ENCODE peak calls at places on chromosomes 12 and 14, in nine cellular contexts. One of them, this sample, is unnamed.
A peak's percentile ranks its signal among the peaks of the same experiment; 100 is the strongest.

GRCh38 chr12:14578646-14579045 is 11.0 kb upstream of the PLBD1 start:
- DNase-seq in OCI-LY7: peak; percentile 79
- DNase-seq in ureter: no peak
- DNase-seq in fibroblast of mammary gland: no peak
- DNase-seq in transverse colon: no peak
- DNase-seq in stomach: no peak
- DNase-seq in midbrain: no peak
- DNase-seq in GM04503: no peak
- DNase-seq in T-helper 1 cell: no peak
- DNase-seq in this sample: no peak

GRCh38 chr14:50083467-50084337 is 32.7 kb downstream of the VCPKMT start:
- DNase-seq in OCI-LY7: no peak
- DNase-seq in ureter: no peak
- DNase-seq in fibroblast of mammary gland: no peak
- DNase-seq in transverse colon: no peak
- DNase-seq in stomach: no peak
- DNase-seq in midbrain: no peak
- DNase-seq in GM04503: no peak
- DNase-seq in T-helper 1 cell: peak; percentile 53
- DNase-seq in this sample: no peak

GRCh38 chr14:37443461-37443860 is 151.6 kb downstream of the FOXA1 start:
- DNase-seq in OCI-LY7: no peak
- DNase-seq in ureter: no peak
- DNase-seq in fibroblast of mammary gland: peak; percentile 65
- DNase-seq in transverse colon: no peak
- DNase-seq in stomach: no peak
- DNase-seq in midbrain: no peak
- DNase-seq in GM04503: peak; percentile 56
- DNase-seq in T-helper 1 cell: no peak
- DNase-seq in this sample: no peak

GRCh38 chr14:26621366-26621765 is 23.5 kb upstream of the NOVA1 start:
- DNase-seq in OCI-LY7: no peak
- DNase-seq in ureter: no peak
- DNase-seq in fibroblast of mammary gland: peak; percentile 40
- DNase-seq in transverse colon: no peak
- DNase-seq in stomach: no peak
- DNase-seq in midbrain: no peak
- DNase-seq in GM04503: no peak
- DNase-seq in T-helper 1 cell: no peak
- DNase-seq in this sample: no peak

GRCh38 chr14:90815567-90815816 is 738 bp downstream of the TTC7B start:
- DNase-seq in OCI-LY7: no peak
- DNase-seq in ureter: no peak
- DNase-seq in fibroblast of mammary gland: no peak
- DNase-seq in transverse colon: no peak
- DNase-seq in stomach: no peak
- DNase-seq in midbrain: no peak
- DNase-seq in GM04503: no peak
- DNase-seq in T-helper 1 cell: no peak
- DNase-seq in this sample: no peak

GRCh38 chr14:100383727-100384158 is 60.6 kb downstream of the SLC25A47 start:
- DNase-seq in OCI-LY7: peak; percentile 65
- DNase-seq in ureter: peak; percentile 57
- DNase-seq in fibroblast of mammary gland: peak; percentile 55
- DNase-seq in transverse colon: peak; percentile 75
- DNase-seq in stomach: peak; percentile 77
- DNase-seq in midbrain: peak; percentile 57
- DNase-seq in GM04503: no peak
- DNase-seq in T-helper 1 cell: peak; percentile 58
- DNase-seq in this sample: peak; percentile 85

GRCh38 chr14:67722293-67722692 is 20.6 kb downstream of the RDH12 start:
- DNase-seq in OCI-LY7: no peak
- DNase-seq in ureter: peak; percentile 64
- DNase-seq in fibroblast of mammary gland: peak; percentile 56
- DNase-seq in transverse colon: peak; percentile 34
- DNase-seq in stomach: peak; percentile 69
- DNase-seq in midbrain: peak; percentile 54
- DNase-seq in GM04503: no peak
- DNase-seq in T-helper 1 cell: no peak
- DNase-seq in this sample: peak; percentile 54

GRCh38 chr12:47714823-47715386 is 9.1 kb upstream of the RPAP3 start:
- DNase-seq in OCI-LY7: no peak
- DNase-seq in ureter: no peak
- DNase-seq in fibroblast of mammary gland: no peak
- DNase-seq in transverse colon: no peak
- DNase-seq in stomach: no peak
- DNase-seq in midbrain: no peak
- DNase-seq in GM04503: no peak
- DNase-seq in T-helper 1 cell: no peak
- DNase-seq in this sample: no peak

GRCh38 chr12:118219772-118220171 is 83.8 kb downstream of the PEBP1 start:
- DNase-seq in OCI-LY7: peak; percentile 35
- DNase-seq in ureter: no peak
- DNase-seq in fibroblast of mammary gland: no peak
- DNase-seq in transverse colon: no peak
- DNase-seq in stomach: no peak
- DNase-seq in midbrain: no peak
- DNase-seq in GM04503: no peak
- DNase-seq in T-helper 1 cell: no peak
- DNase-seq in this sample: peak; percentile 5

GRCh38 chr14:95313707-95314106 is 6.0 kb downstream of the CLMN start:
- DNase-seq in OCI-LY7: no peak
- DNase-seq in ureter: peak; percentile 81
- DNase-seq in fibroblast of mammary gland: peak; percentile 95
- DNase-seq in transverse colon: peak; percentile 77
- DNase-seq in stomach: peak; percentile 61
- DNase-seq in midbrain: peak; percentile 79
- DNase-seq in GM04503: peak; percentile 10
- DNase-seq in T-helper 1 cell: no peak
- DNase-seq in this sample: no peak

GRCh38 chr14:22838631-22839041 is 2.3 kb downstream of the MMP14 start:
- DNase-seq in OCI-LY7: no peak
- DNase-seq in ureter: no peak
- DNase-seq in fibroblast of mammary gland: peak; percentile 84
- DNase-seq in transverse colon: peak; percentile 25
- DNase-seq in stomach: no peak
- DNase-seq in midbrain: no peak
- DNase-seq in GM04503: no peak
- DNase-seq in T-helper 1 cell: no peak
- DNase-seq in this sample: peak; percentile 32

GRCh38 chr14:26730929-26731618 is 133.2 kb upstream of the NOVA1 start:
- DNase-seq in OCI-LY7: peak; percentile 0
- DNase-seq in ureter: no peak
- DNase-seq in fibroblast of mammary gland: peak; percentile 44
- DNase-seq in transverse colon: no peak
- DNase-seq in stomach: no peak
- DNase-seq in midbrain: no peak
- DNase-seq in GM04503: no peak
- DNase-seq in T-helper 1 cell: no peak
- DNase-seq in this sample: peak; percentile 39

GRCh38 chr14:103520657-103521437 is 1.8 kb downstream of the CKB start:
- DNase-seq in OCI-LY7: peak; percentile 48
- DNase-seq in ureter: peak; percentile 83
- DNase-seq in fibroblast of mammary gland: peak; percentile 46
- DNase-seq in transverse colon: peak; percentile 89
- DNase-seq in stomach: peak; percentile 87
- DNase-seq in midbrain: peak; percentile 81
- DNase-seq in GM04503: no peak
- DNase-seq in T-helper 1 cell: peak; percentile 65
- DNase-seq in this sample: peak; percentile 94

GRCh38 chr14:51342226-51342625 is 102.2 kb downstream of the TMX1 start:
- DNase-seq in OCI-LY7: no peak
- DNase-seq in ureter: no peak
- DNase-seq in fibroblast of mammary gland: no peak
- DNase-seq in transverse colon: no peak
- DNase-seq in stomach: no peak
- DNase-seq in midbrain: no peak
- DNase-seq in GM04503: no peak
- DNase-seq in T-helper 1 cell: no peak
- DNase-seq in this sample: no peak

GRCh38 chr14:94904636-94905035 is 134.7 kb upstream of the GSC start:
- DNase-seq in OCI-LY7: no peak
- DNase-seq in ureter: no peak
- DNase-seq in fibroblast of mammary gland: peak; percentile 7
- DNase-seq in transverse colon: no peak
- DNase-seq in stomach: no peak
- DNase-seq in midbrain: no peak
- DNase-seq in GM04503: peak; percentile 55
- DNase-seq in T-helper 1 cell: no peak
- DNase-seq in this sample: no peak

GRCh38 chr12:34292736-34293625 is 270.7 kb downstream of the ALG10 start:
- DNase-seq in OCI-LY7: no peak
- DNase-seq in ureter: no peak
- DNase-seq in fibroblast of mammary gland: no peak
- DNase-seq in transverse colon: peak; percentile 1
- DNase-seq in stomach: no peak
- DNase-seq in midbrain: no peak
- DNase-seq in GM04503: no peak
- DNase-seq in T-helper 1 cell: no peak
- DNase-seq in this sample: no peak

GRCh38 chr12:9707864-9708808 is 24.8 kb downstream of the CLECL1 start:
- DNase-seq in OCI-LY7: peak; percentile 84
- DNase-seq in ureter: no peak
- DNase-seq in fibroblast of mammary gland: peak; percentile 65
- DNase-seq in transverse colon: peak; percentile 62
- DNase-seq in stomach: peak; percentile 58
- DNase-seq in midbrain: peak; percentile 59
- DNase-seq in GM04503: no peak
- DNase-seq in T-helper 1 cell: peak; percentile 79
- DNase-seq in this sample: peak; percentile 69

GRCh38 chr12:6627598-6627997 is 8.2 kb downstream of the LPAR5 start:
- DNase-seq in OCI-LY7: peak; percentile 84
- DNase-seq in ureter: no peak
- DNase-seq in fibroblast of mammary gland: no peak
- DNase-seq in transverse colon: no peak
- DNase-seq in stomach: no peak
- DNase-seq in midbrain: no peak
- DNase-seq in GM04503: no peak
- DNase-seq in T-helper 1 cell: peak; percentile 57
- DNase-seq in this sample: no peak

GRCh38 chr12:96427269-96427729 is 27.1 kb upstream of the CDK17 start:
- DNase-seq in OCI-LY7: no peak
- DNase-seq in ureter: no peak
- DNase-seq in fibroblast of mammary gland: peak; percentile 100
- DNase-seq in transverse colon: peak; percentile 35
- DNase-seq in stomach: peak; percentile 33
- DNase-seq in midbrain: peak; percentile 14
- DNase-seq in GM04503: peak; percentile 100
- DNase-seq in T-helper 1 cell: peak; percentile 72
- DNase-seq in this sample: peak; percentile 24

GRCh38 chr12:95231190-95231589 is 13.6 kb downstream of the VEZT start:
- DNase-seq in OCI-LY7: no peak
- DNase-seq in ureter: no peak
- DNase-seq in fibroblast of mammary gland: peak; percentile 67
- DNase-seq in transverse colon: no peak
- DNase-seq in stomach: no peak
- DNase-seq in midbrain: no peak
- DNase-seq in GM04503: no peak
- DNase-seq in T-helper 1 cell: no peak
- DNase-seq in this sample: no peak

GRCh38 chr12:112303004-112303403 is 79.2 kb downstream of the HECTD4 start:
- DNase-seq in OCI-LY7: peak; percentile 30
- DNase-seq in ureter: no peak
- DNase-seq in fibroblast of mammary gland: peak; percentile 80
- DNase-seq in transverse colon: no peak
- DNase-seq in stomach: no peak
- DNase-seq in midbrain: no peak
- DNase-seq in GM04503: peak; percentile 21
- DNase-seq in T-helper 1 cell: peak; percentile 87
- DNase-seq in this sample: no peak

GRCh38 chr12:85036736-85037135 is 585 bp downstream of the LRRIQ1 start:
- DNase-seq in OCI-LY7: no peak
- DNase-seq in ureter: no peak
- DNase-seq in fibroblast of mammary gland: no peak
- DNase-seq in transverse colon: no peak
- DNase-seq in stomach: no peak
- DNase-seq in midbrain: no peak
- DNase-seq in GM04503: no peak
- DNase-seq in T-helper 1 cell: no peak
- DNase-seq in this sample: peak; percentile 62

GRCh38 chr12:109230193-109230592 is 78.9 kb downstream of the FOXN4 start:
- DNase-seq in OCI-LY7: no peak
- DNase-seq in ureter: no peak
- DNase-seq in fibroblast of mammary gland: no peak
- DNase-seq in transverse colon: no peak
- DNase-seq in stomach: no peak
- DNase-seq in midbrain: no peak
- DNase-seq in GM04503: no peak
- DNase-seq in T-helper 1 cell: no peak
- DNase-seq in this sample: no peak

GRCh38 chr12:4809013-4809448 is 88.8 kb downstream of the GALNT8 start:
- DNase-seq in OCI-LY7: no peak
- DNase-seq in ureter: no peak
- DNase-seq in fibroblast of mammary gland: no peak
- DNase-seq in transverse colon: no peak
- DNase-seq in stomach: no peak
- DNase-seq in midbrain: peak; percentile 27
- DNase-seq in GM04503: no peak
- DNase-seq in T-helper 1 cell: peak; percentile 20
- DNase-seq in this sample: peak; percentile 90

GRCh38 chr14:89454971-89455370 is 37.9 kb upstream of the FOXN3 start:
- DNase-seq in OCI-LY7: no peak
- DNase-seq in ureter: no peak
- DNase-seq in fibroblast of mammary gland: no peak
- DNase-seq in transverse colon: no peak
- DNase-seq in stomach: no peak
- DNase-seq in midbrain: no peak
- DNase-seq in GM04503: no peak
- DNase-seq in T-helper 1 cell: no peak
- DNase-seq in this sample: no peak

GRCh38 chr12:58420496-58420895 is 479.1 kb downstream of the ATP23 start:
- DNase-seq in OCI-LY7: no peak
- DNase-seq in ureter: no peak
- DNase-seq in fibroblast of mammary gland: peak; percentile 64
- DNase-seq in transverse colon: no peak
- DNase-seq in stomach: no peak
- DNase-seq in midbrain: no peak
- DNase-seq in GM04503: no peak
- DNase-seq in T-helper 1 cell: no peak
- DNase-seq in this sample: peak; percentile 5

GRCh38 chr14:104795781-104796681 is 483 bp upstream of the AKT1 start:
- DNase-seq in OCI-LY7: peak; percentile 66
- DNase-seq in ureter: no peak
- DNase-seq in fibroblast of mammary gland: no peak
- DNase-seq in transverse colon: peak; percentile 68
- DNase-seq in stomach: peak; percentile 68
- DNase-seq in midbrain: peak; percentile 20
- DNase-seq in GM04503: no peak
- DNase-seq in T-helper 1 cell: peak; percentile 31
- DNase-seq in this sample: peak; percentile 77

GRCh38 chr14:35395283-35395682 is 9.3 kb downstream of the NFKBIA start:
- DNase-seq in OCI-LY7: no peak
- DNase-seq in ureter: no peak
- DNase-seq in fibroblast of mammary gland: no peak
- DNase-seq in transverse colon: no peak
- DNase-seq in stomach: no peak
- DNase-seq in midbrain: no peak
- DNase-seq in GM04503: no peak
- DNase-seq in T-helper 1 cell: no peak
- DNase-seq in this sample: no peak

GRCh38 chr14:104217486-104218360 is 79.3 kb downstream of the KIF26A start:
- DNase-seq in OCI-LY7: no peak
- DNase-seq in ureter: no peak
- DNase-seq in fibroblast of mammary gland: no peak
- DNase-seq in transverse colon: no peak
- DNase-seq in stomach: no peak
- DNase-seq in midbrain: no peak
- DNase-seq in GM04503: no peak
- DNase-seq in T-helper 1 cell: no peak
- DNase-seq in this sample: no peak

GRCh38 chr14:24435192-24435810 is 5.5 kb downstream of the KHNYN start:
- DNase-seq in OCI-LY7: no peak
- DNase-seq in ureter: no peak
- DNase-seq in fibroblast of mammary gland: no peak
- DNase-seq in transverse colon: no peak
- DNase-seq in stomach: no peak
- DNase-seq in midbrain: no peak
- DNase-seq in GM04503: no peak
- DNase-seq in T-helper 1 cell: no peak
- DNase-seq in this sample: no peak

GRCh38 chr12:47905313-47905730 is 528 bp upstream of the VDR start:
- DNase-seq in OCI-LY7: no peak
- DNase-seq in ureter: no peak
- DNase-seq in fibroblast of mammary gland: no peak
- DNase-seq in transverse colon: peak; percentile 84
- DNase-seq in stomach: peak; percentile 69
- DNase-seq in midbrain: no peak
- DNase-seq in GM04503: no peak
- DNase-seq in T-helper 1 cell: no peak
- DNase-seq in this sample: peak; percentile 90